ENCODE peak calls at places on chromosome 3, in six cellular contexts. One of them, this sample, is unnamed.

GRCh38 chr3:138493804-138494606 is 59.6 kb downstream of the ESYT3 start:
- DNase-seq in progenitor cell of endocrine pancreas: no peak
- DNase-seq in Calu3: no peak
- DNase-seq in GM12865: no peak
- DNase-seq in astrocyte of the spinal cord: peak
- DNase-seq in neural crest cell: no peak
- DNase-seq in this sample: no peak

GRCh38 chr3:150875548-150875947 is 29.7 kb downstream of the MINDY4B start:
- DNase-seq in Calu3: no peak
- DNase-seq in astrocyte of the spinal cord: no peak
- DNase-seq in progenitor cell of endocrine pancreas: no peak
- DNase-seq in GM12865: peak
- DNase-seq in neural crest cell: no peak
- DNase-seq in this sample: no peak

GRCh38 chr3:50450135-50450911 is 53.1 kb downstream of the CACNA2D2 start:
- DNase-seq in GM12865: no peak
- DNase-seq in Calu3: no peak
- DNase-seq in astrocyte of the spinal cord: peak
- DNase-seq in progenitor cell of endocrine pancreas: no peak
- DNase-seq in neural crest cell: no peak
- DNase-seq in this sample: peak

GRCh38 chr3:187778726-187779125 is 33.5 kb upstream of the BCL6 start:
- DNase-seq in progenitor cell of endocrine pancreas: no peak
- DNase-seq in astrocyte of the spinal cord: no peak
- DNase-seq in Calu3: no peak
- DNase-seq in neural crest cell: no peak
- DNase-seq in GM12865: no peak
- DNase-seq in this sample: no peak

GRCh38 chr3:45795882-45796765 is at the start of gene SLC6A20:
- DNase-seq in GM12865: no peak
- DNase-seq in neural crest cell: peak
- DNase-seq in Calu3: peak
- DNase-seq in progenitor cell of endocrine pancreas: peak
- DNase-seq in astrocyte of the spinal cord: no peak
- DNase-seq in this sample: peak

GRCh38 chr3:148943531-148944200 is 47.7 kb upstream of the GYG1 start:
- DNase-seq in GM12865: peak
- DNase-seq in progenitor cell of endocrine pancreas: no peak
- DNase-seq in neural crest cell: no peak
- DNase-seq in astrocyte of the spinal cord: peak
- DNase-seq in Calu3: peak
- DNase-seq in this sample: peak

GRCh38 chr3:4977001-4977888 is 2.0 kb upstream of the BHLHE40 start:
- DNase-seq in neural crest cell: no peak
- DNase-seq in progenitor cell of endocrine pancreas: no peak
- DNase-seq in astrocyte of the spinal cord: peak
- DNase-seq in GM12865: peak
- DNase-seq in Calu3: peak
- DNase-seq in this sample: peak

GRCh38 chr3:81299486-81299885 is 462.0 kb downstream of the GBE1 start:
- DNase-seq in progenitor cell of endocrine pancreas: no peak
- DNase-seq in neural crest cell: no peak
- DNase-seq in Calu3: no peak
- DNase-seq in GM12865: no peak
- DNase-seq in astrocyte of the spinal cord: no peak
- DNase-seq in this sample: no peak

GRCh38 chr3:53464424-53464823 is 30.0 kb upstream of the CACNA1D start:
- DNase-seq in GM12865: no peak
- DNase-seq in astrocyte of the spinal cord: no peak
- DNase-seq in neural crest cell: no peak
- DNase-seq in Calu3: peak
- DNase-seq in progenitor cell of endocrine pancreas: no peak
- DNase-seq in this sample: no peak

GRCh38 chr3:193762657-193763056 is 169.6 kb downstream of the OPA1 start:
- DNase-seq in neural crest cell: no peak
- DNase-seq in progenitor cell of endocrine pancreas: no peak
- DNase-seq in GM12865: no peak
- DNase-seq in astrocyte of the spinal cord: no peak
- DNase-seq in Calu3: no peak
- DNase-seq in this sample: no peak

GRCh38 chr3:4716731-4717362 is 223.7 kb downstream of the ITPR1 start:
- DNase-seq in neural crest cell: no peak
- DNase-seq in GM12865: no peak
- DNase-seq in astrocyte of the spinal cord: peak
- DNase-seq in progenitor cell of endocrine pancreas: no peak
- DNase-seq in Calu3: no peak
- DNase-seq in this sample: no peak

GRCh38 chr3:13950042-13950441 is 70.2 kb upstream of the WNT7A start:
- DNase-seq in GM12865: no peak
- DNase-seq in Calu3: no peak
- DNase-seq in progenitor cell of endocrine pancreas: no peak
- DNase-seq in neural crest cell: no peak
- DNase-seq in astrocyte of the spinal cord: no peak
- DNase-seq in this sample: no peak

GRCh38 chr3:172711457-172711800 is 562 bp upstream of the NCEH1 start:
- DNase-seq in neural crest cell: no peak
- DNase-seq in Calu3: peak
- DNase-seq in astrocyte of the spinal cord: no peak
- DNase-seq in GM12865: peak
- DNase-seq in progenitor cell of endocrine pancreas: no peak
- DNase-seq in this sample: no peak

GRCh38 chr3:169658311-169658931 is 5.1 kb downstream of the MECOM start:
- DNase-seq in Calu3: peak
- DNase-seq in progenitor cell of endocrine pancreas: no peak
- DNase-seq in GM12865: no peak
- DNase-seq in astrocyte of the spinal cord: no peak
- DNase-seq in neural crest cell: no peak
- DNase-seq in this sample: peak

GRCh38 chr3:105526349-105527111 is 159.8 kb downstream of the ALCAM start:
- DNase-seq in Calu3: no peak
- DNase-seq in progenitor cell of endocrine pancreas: no peak
- DNase-seq in astrocyte of the spinal cord: peak
- DNase-seq in GM12865: no peak
- DNase-seq in neural crest cell: no peak
- DNase-seq in this sample: no peak

GRCh38 chr3:142215111-142215510 is 10.3 kb downstream of the GK5 start:
- DNase-seq in Calu3: no peak
- DNase-seq in GM12865: no peak
- DNase-seq in progenitor cell of endocrine pancreas: no peak
- DNase-seq in astrocyte of the spinal cord: no peak
- DNase-seq in neural crest cell: no peak
- DNase-seq in this sample: no peak

GRCh38 chr3:169867584-169868211 is 2.0 kb downstream of the LRRC31 start:
- DNase-seq in progenitor cell of endocrine pancreas: no peak
- DNase-seq in neural crest cell: no peak
- DNase-seq in astrocyte of the spinal cord: no peak
- DNase-seq in Calu3: no peak
- DNase-seq in GM12865: no peak
- DNase-seq in this sample: no peak

GRCh38 chr3:179035232-179035631 is 36.4 kb downstream of the ZMAT3 start:
- DNase-seq in Calu3: no peak
- DNase-seq in progenitor cell of endocrine pancreas: no peak
- DNase-seq in GM12865: no peak
- DNase-seq in neural crest cell: no peak
- DNase-seq in astrocyte of the spinal cord: no peak
- DNase-seq in this sample: no peak

GRCh38 chr3:141825216-141826011 is 51.0 kb upstream of the ATP1B3 start:
- DNase-seq in astrocyte of the spinal cord: no peak
- DNase-seq in GM12865: no peak
- DNase-seq in progenitor cell of endocrine pancreas: no peak
- DNase-seq in neural crest cell: no peak
- DNase-seq in Calu3: no peak
- DNase-seq in this sample: no peak

GRCh38 chr3:1883489-1883888 is 215.2 kb upstream of the CNTN4 start:
- DNase-seq in neural crest cell: no peak
- DNase-seq in GM12865: no peak
- DNase-seq in Calu3: no peak
- DNase-seq in progenitor cell of endocrine pancreas: no peak
- DNase-seq in astrocyte of the spinal cord: no peak
- DNase-seq in this sample: no peak

GRCh38 chr3:186882881-186883685 is 40.6 kb downstream of the ADIPOQ start:
- DNase-seq in progenitor cell of endocrine pancreas: no peak
- DNase-seq in GM12865: no peak
- DNase-seq in neural crest cell: no peak
- DNase-seq in astrocyte of the spinal cord: peak
- DNase-seq in Calu3: no peak
- DNase-seq in this sample: no peak

GRCh38 chr3:49454457-49454856 is 15.6 kb upstream of the DAG1 start:
- DNase-seq in Calu3: peak
- DNase-seq in progenitor cell of endocrine pancreas: peak
- DNase-seq in neural crest cell: no peak
- DNase-seq in astrocyte of the spinal cord: no peak
- DNase-seq in GM12865: peak
- DNase-seq in this sample: no peak

GRCh38 chr3:3023106-3023505 is 87.1 kb downstream of the IL5RA start:
- DNase-seq in GM12865: no peak
- DNase-seq in astrocyte of the spinal cord: no peak
- DNase-seq in Calu3: no peak
- DNase-seq in progenitor cell of endocrine pancreas: no peak
- DNase-seq in neural crest cell: no peak
- DNase-seq in this sample: no peak

GRCh38 chr3:14283092-14283820 is 104.6 kb downstream of the LSM3 start:
- DNase-seq in astrocyte of the spinal cord: no peak
- DNase-seq in Calu3: no peak
- DNase-seq in GM12865: no peak
- DNase-seq in progenitor cell of endocrine pancreas: no peak
- DNase-seq in neural crest cell: no peak
- DNase-seq in this sample: no peak

DNA sequence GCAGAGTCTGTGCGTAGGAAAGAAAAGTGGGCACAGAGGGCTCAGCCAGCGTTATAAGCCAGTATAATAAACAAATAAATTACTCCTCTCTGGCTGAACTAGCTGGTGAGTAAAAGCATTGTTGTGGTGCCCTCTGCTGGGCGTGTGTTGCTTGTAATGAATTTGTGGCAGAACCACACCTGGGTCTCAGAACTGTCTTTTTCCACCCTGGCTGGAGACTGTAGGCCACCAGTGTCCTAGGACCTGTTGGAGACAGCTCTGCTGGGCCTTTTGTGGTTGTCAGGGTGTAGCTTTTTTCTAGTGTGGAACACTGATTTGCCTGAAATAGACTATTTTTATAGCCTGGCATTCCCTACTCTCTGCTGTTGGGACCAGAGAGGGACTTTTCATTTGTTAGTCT is 130.5 kb upstream of the EIF1B start:
- DNase-seq in neural crest cell: peak
- DNase-seq in Calu3: peak
- DNase-seq in progenitor cell of endocrine pancreas: peak
- DNase-seq in GM12865: peak
- DNase-seq in astrocyte of the spinal cord: peak
- DNase-seq in this sample: peak
- TF ChIP-seq CTCF in neural crest cell: peak
- TF ChIP-seq CTCF in Calu3: peak
- TF ChIP-seq CTCF in progenitor cell of endocrine pancreas: peak
- TF ChIP-seq CTCF in GM12865: peak
- TF ChIP-seq CTCF in astrocyte of the spinal cord: peak
- TF ChIP-seq CTCF in this sample: peak

GRCh38 chr3:160330690-160331089 is 68.3 kb downstream of the IFT80 start:
- DNase-seq in Calu3: no peak
- DNase-seq in progenitor cell of endocrine pancreas: no peak
- DNase-seq in GM12865: no peak
- DNase-seq in astrocyte of the spinal cord: no peak
- DNase-seq in neural crest cell: no peak
- DNase-seq in this sample: no peak

GRCh38 chr3:160330111-160330510 is 68.9 kb downstream of the IFT80 start:
- DNase-seq in neural crest cell: no peak
- DNase-seq in progenitor cell of endocrine pancreas: no peak
- DNase-seq in astrocyte of the spinal cord: no peak
- DNase-seq in GM12865: no peak
- DNase-seq in Calu3: peak
- DNase-seq in this sample: no peak

DNA sequence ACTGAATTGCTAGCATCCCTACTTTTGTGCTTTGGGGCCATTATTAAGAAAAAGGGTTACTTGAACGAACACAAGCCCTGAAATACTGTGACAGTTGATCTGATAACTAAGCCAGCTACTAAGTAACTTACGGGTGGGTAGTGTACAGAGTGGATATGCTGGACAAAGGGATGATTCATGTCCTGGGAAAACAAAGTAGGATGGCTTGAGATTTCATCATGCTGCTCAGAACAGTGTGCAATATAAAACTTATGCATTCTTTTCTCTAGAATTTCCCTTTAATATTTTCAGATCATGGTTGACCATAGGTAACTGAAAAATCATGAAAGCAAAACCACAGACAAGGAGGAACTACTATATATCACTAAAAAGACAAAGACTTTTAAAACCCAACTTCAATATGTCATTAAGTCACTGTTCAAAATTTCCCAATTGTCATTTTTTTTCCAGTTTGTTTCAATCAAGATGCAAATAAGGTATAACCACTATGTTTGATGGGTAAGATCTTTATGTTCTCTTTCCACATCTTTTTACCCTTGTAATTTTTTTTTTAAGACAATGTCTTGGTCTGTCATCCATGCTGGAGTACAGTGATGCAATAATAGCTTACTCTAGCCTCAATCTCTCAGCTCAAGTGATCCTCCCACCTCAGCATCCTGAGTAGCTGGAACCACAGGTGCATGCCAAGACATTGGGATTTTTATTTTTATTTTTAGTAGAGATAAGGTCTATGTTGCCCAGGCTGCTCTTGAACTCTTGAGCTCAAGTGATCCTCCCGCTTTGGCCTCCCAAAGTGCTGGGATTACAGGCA is 67.7 kb downstream of the IFT80 start:
- DNase-seq in Calu3: peak
- DNase-seq in astrocyte of the spinal cord: peak
- DNase-seq in neural crest cell: no peak
- DNase-seq in progenitor cell of endocrine pancreas: no peak
- DNase-seq in GM12865: no peak
- DNase-seq in this sample: no peak
- TF ChIP-seq CTCF in Calu3: no peak
- TF ChIP-seq CTCF in astrocyte of the spinal cord: no peak
- TF ChIP-seq CTCF in neural crest cell: no peak
- TF ChIP-seq CTCF in progenitor cell of endocrine pancreas: no peak
- TF ChIP-seq CTCF in GM12865: no peak
- TF ChIP-seq CTCF in this sample: no peak

DNA sequence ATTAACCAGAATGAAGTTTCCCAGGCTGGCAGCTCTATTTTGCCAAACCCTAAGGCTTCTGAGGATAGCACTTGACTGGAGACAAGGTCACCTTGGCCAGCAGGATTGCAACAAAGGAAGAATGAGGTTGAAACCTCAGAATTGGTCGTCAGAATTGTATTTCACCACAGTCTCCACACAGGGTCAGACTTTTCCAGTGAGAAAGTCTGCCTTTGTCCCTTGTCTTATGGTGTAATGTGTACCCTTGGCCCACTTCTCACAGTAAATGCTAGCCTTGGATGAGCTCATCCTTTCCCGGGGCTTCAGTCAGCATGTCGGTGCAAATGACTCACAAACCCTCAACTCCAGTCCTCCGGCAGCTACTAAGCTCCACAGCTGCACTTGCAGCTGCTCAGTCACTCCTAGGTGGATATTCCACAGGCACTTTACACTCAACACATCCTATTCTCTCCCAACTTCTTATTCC is 19.7 kb downstream of the SSR3 start:
- DNase-seq in astrocyte of the spinal cord: peak
- DNase-seq in neural crest cell: peak
- DNase-seq in progenitor cell of endocrine pancreas: no peak
- DNase-seq in Calu3: peak
- DNase-seq in GM12865: peak
- DNase-seq in this sample: no peak
- TF ChIP-seq CTCF in astrocyte of the spinal cord: peak
- TF ChIP-seq CTCF in neural crest cell: peak
- TF ChIP-seq CTCF in progenitor cell of endocrine pancreas: peak
- TF ChIP-seq CTCF in Calu3: no peak
- TF ChIP-seq CTCF in GM12865: no peak
- TF ChIP-seq CTCF in this sample: no peak

GRCh38 chr3:129421988-129422745 is 6.3 kb downstream of the EFCAB12 start:
- DNase-seq in Calu3: no peak
- DNase-seq in GM12865: no peak
- DNase-seq in astrocyte of the spinal cord: no peak
- DNase-seq in progenitor cell of endocrine pancreas: no peak
- DNase-seq in neural crest cell: no peak
- DNase-seq in this sample: no peak
- TF ChIP-seq CTCF in Calu3: peak
- TF ChIP-seq CTCF in GM12865: no peak
- TF ChIP-seq CTCF in astrocyte of the spinal cord: peak
- TF ChIP-seq CTCF in progenitor cell of endocrine pancreas: no peak
- TF ChIP-seq CTCF in neural crest cell: no peak
- TF ChIP-seq CTCF in this sample: no peak